ENCODE peak calls at places on chromosomes 4 and X, in eight cellular contexts. F is GM23338, E is neural progenitor cell, S is PC-3, L is OCI-LY7, I is GM23248, P is HCT116, U is MM.1S. G is an unnamed sample.

GRCh38 chrX:150692837-150693781 is at the start of gene MTMR1:
- DNase-seq in F (peak; percentile 29), E (peak; percentile 68), S (peak; percentile 30), L (peak; percentile 73), I (peak; percentile 49), P (no peak), U (peak; percentile 25), G (peak; percentile 65)

GRCh38 chrX:1546601-1547275 is 9.8 kb upstream of the P2RY8 start:
- DNase-seq in F (no peak), E (no peak), S (no peak), L (no peak), I (no peak), P (no peak), U (no peak), G (no peak)

GRCh38 chr4:1209821-1210220 is 37.4 kb upstream of the SPON2 start:
- DNase-seq in F (peak; percentile 3), E (no peak), S (no peak), L (no peak), I (peak; percentile 57), P (no peak), U (no peak), G (peak; percentile 65)

GRCh38 chrX:75997692-75998091 is 175.2 kb upstream of the PBDC1 start:
- DNase-seq in F (no peak), E (no peak), S (no peak), L (no peak), I (no peak), P (no peak), U (no peak), G (no peak)

GRCh38 chr4:127311924-127312323 is 320.8 kb upstream of the INTU start:
- DNase-seq in F (no peak), E (no peak), S (no peak), L (no peak), I (no peak), P (no peak), U (no peak), G (no peak)

GRCh38 chr4:7108660-7109059 is 40.8 kb upstream of the GRPEL1 start:
- DNase-seq in F (no peak), E (no peak), S (no peak), L (no peak), I (no peak), P (no peak), U (no peak), G (no peak)

GRCh38 chr4:48268956-48269860 is at the start of gene TEC:
- DNase-seq in F (peak; percentile 80), E (peak; percentile 56), S (peak; percentile 50), L (peak; percentile 34), I (peak; percentile 49), P (peak; percentile 48), U (peak; percentile 59), G (peak; percentile 62)

GRCh38 chrX:130125090-130125489 is 14.8 kb upstream of the ELF4 start:
- DNase-seq in F (no peak), E (no peak), S (no peak), L (no peak), I (peak; percentile 58), P (no peak), U (no peak), G (peak; percentile 51)

GRCh38 chr4:189092596-189092995 is 848.1 kb upstream of the FRG1 start:
- DNase-seq in F (peak; percentile 26), E (no peak), S (no peak), L (peak; percentile 12), I (peak; percentile 4), P (no peak), U (peak; percentile 76), G (no peak)

GRCh38 chrX:47361538-47362511 is 8.6 kb upstream of the ZNF157 start:
- DNase-seq in F (peak; percentile 95), E (peak; percentile 91), S (peak; percentile 67), L (peak; percentile 93), I (peak; percentile 85), P (peak; percentile 84), U (peak; percentile 89), G (peak; percentile 89)
- H3K4me3 ChIP-seq in F (peak overlapping the region; percentile 38), E (peak overlapping the region; percentile 41), S (peak overlapping the region; percentile 39), L (peak overlapping the region; percentile 68), I (peak overlapping the region; percentile 71), P (peak overlapping the region; percentile 28), U (peak overlapping the region; percentile 49), G (no peak overlapping the region)

GRCh38 chrX:133657455-133657854 is 242.2 kb upstream of the GPC4 start:
- DNase-seq in F (no peak), E (no peak), S (no peak), L (no peak), I (no peak), P (no peak), U (no peak), G (no peak)

GRCh38 chrX:133655914-133656265 is 240.6 kb upstream of the GPC4 start:
- DNase-seq in F (no peak), E (no peak), S (no peak), L (no peak), I (no peak), P (no peak), U (no peak), G (no peak)

GRCh38 chrX:133658244-133658911 is 243.1 kb upstream of the GPC4 start:
- DNase-seq in F (no peak), E (no peak), S (peak; percentile 31), L (no peak), I (no peak), P (no peak), U (no peak), G (no peak)

GRCh38 chrX:133661962-133662839 is 246.9 kb upstream of the GPC4 start:
- DNase-seq in F (no peak), E (no peak), S (no peak), L (no peak), I (peak; percentile 79), P (no peak), U (no peak), G (no peak)

GRCh38 chrX:133660356-133660755 is 245.1 kb upstream of the GPC4 start:
- DNase-seq in F (no peak), E (no peak), S (peak; percentile 87), L (no peak), I (peak; percentile 79), P (no peak), U (no peak), G (no peak)
- TF ChIP-seq EZH2phosphoT487 in F (no peak), E (no peak), S (no peak), L (no peak), I (no peak), P (no peak), U (no peak), G (no peak)

GRCh38 chrX:140709421-140709846 is at the start of gene LINC00632:
- DNase-seq in F (peak; percentile 53), E (peak; percentile 51), S (no peak), L (no peak), I (no peak), P (no peak), U (no peak), G (no peak)
- H3K4me3 ChIP-seq in F (peak within 1 kb of the TSS; percentile 29), E (peak within 1 kb of the TSS; percentile 42), S (no peak within 1 kb of the TSS), L (no peak within 1 kb of the TSS), I (peak within 1 kb of the TSS; percentile 15), P (no peak within 1 kb of the TSS), U (no peak within 1 kb of the TSS), G (no peak within 1 kb of the TSS)

GRCh38 chrX:13863326-13863725 is 46.4 kb upstream of the GPM6B start:
- DNase-seq in F (no peak), E (no peak), S (no peak), L (no peak), I (no peak), P (no peak), U (no peak), G (no peak)
- TF ChIP-seq EZH2phosphoT487 in F (no peak), E (no peak), S (no peak), L (no peak), I (no peak), P (no peak), U (no peak), G (no peak)

DNA sequence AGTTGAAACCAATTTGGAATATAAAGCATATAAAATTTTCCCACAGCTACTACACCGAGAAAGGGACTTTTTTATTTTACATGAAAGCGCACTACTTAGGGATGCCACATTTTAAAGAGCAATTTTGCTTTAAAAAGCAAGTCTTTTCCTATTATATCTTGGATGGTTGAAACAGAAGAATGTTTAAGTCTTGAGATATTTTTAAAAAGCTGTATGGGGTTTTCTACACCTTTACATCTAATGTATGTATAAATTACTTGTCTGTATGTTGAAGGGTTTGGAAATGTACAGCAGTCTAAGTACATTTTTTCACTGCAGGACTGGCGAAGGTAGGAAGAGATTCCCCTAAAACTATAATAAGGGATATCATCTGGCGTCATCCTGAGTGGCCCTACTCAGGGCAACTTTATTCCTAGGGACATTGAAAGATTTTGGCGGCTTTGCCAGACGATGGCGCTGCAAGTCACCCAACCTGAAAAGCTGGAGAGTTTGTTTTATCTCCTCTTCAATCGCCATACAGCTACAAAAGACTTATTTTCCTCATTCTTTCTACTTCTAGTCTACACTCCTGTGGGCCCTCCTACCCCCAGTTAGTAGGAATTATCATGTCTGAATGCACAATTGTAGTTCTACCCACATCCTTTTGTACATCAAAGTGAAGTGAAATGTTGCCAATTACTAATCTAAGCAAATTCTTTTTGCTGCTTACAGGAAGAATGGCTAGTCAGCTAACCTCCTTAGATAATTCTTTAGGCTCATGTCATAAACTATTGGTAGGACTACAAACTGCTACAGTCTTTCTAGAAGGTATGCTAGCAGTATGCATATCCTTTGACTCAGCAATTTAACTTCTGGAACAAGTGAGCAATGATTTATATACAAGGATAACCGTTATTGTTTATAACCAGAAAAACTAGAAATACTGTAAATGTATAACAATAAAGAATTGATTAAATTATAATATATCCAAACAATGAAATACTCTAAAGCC is 781 bp upstream of the NEK1 start:
- DNase-seq in F (peak; percentile 89), E (peak; percentile 84), S (peak; percentile 82), L (peak; percentile 82), I (peak; percentile 88), P (peak; percentile 68), U (peak; percentile 75), G (peak; percentile 85)
- H3K4me3 ChIP-seq in F (peak overlapping the region; percentile 53), E (peak overlapping the region; percentile 83), S (peak overlapping the region; percentile 100), L (peak overlapping the region; percentile 87), I (peak overlapping the region; percentile 90), P (peak overlapping the region; percentile 84), U (peak overlapping the region; percentile 63), G (peak overlapping the region; percentile 61)

GRCh38 chr4:10577495-10577894 is 107.1 kb downstream of the CLNK start:
- DNase-seq in F (no peak), E (no peak), S (no peak), L (no peak), I (no peak), P (no peak), U (no peak), G (no peak)
- TF ChIP-seq EZH2phosphoT487 in F (no peak), E (no peak), S (no peak), L (no peak), I (no peak), P (no peak), U (no peak), G (no peak)

GRCh38 chrX:123990602-123991001 is 29.1 kb downstream of the STAG2 start:
- DNase-seq in F (no peak), E (no peak), S (no peak), L (no peak), I (no peak), P (no peak), U (peak; percentile 12), G (no peak)
- H3K4me3 ChIP-seq in F (no peak overlapping the region), E (no peak overlapping the region), S (no peak overlapping the region), L (no peak overlapping the region), I (no peak overlapping the region), P (no peak overlapping the region), U (no peak overlapping the region), G (no peak overlapping the region)